ENCODE peak calls at places on chromosomes 6 and 20, in seven cellular contexts. H is ovary; X is left ventricle myocardium inferior; Y is CD8-positive, alpha-beta T cell; N is psoas muscle; W is lower lobe of right lung; C is GM12878. V is an unnamed sample. For H3K9me3, the result is how much of the 10 kb centered on the place peaks cover.

GRCh38 chr6:38713812-38714211 is 1.3 kb upstream of the DNAH8 start:
- DNase-seq in C (no peak), W (no peak), Y (peak), N (no peak), X (no peak), H (no peak), V (no peak)

GRCh38 chr20:3072530-3073250 is 1.3 kb downstream of the OXT start:
- DNase-seq in H (no peak), N (no peak), X (no peak), Y (no peak), W (no peak), C (no peak), V (no peak)

GRCh38 chr6:24974182-24975171 is 38.7 kb upstream of the RIPOR2 start:
- DNase-seq in C (no peak), X (no peak), W (no peak), N (no peak), H (no peak), Y (peak), V (no peak)

GRCh38 chr20:31818376-31818908 is 714 bp upstream of the MYLK2 start:
- DNase-seq in X (no peak), H (no peak), Y (no peak), W (no peak), C (no peak), N (no peak), V (no peak)

GRCh38 chr6:121590438-121590837 is 155.0 kb downstream of the GJA1 start:
- DNase-seq in X (no peak), W (no peak), H (no peak), N (no peak), C (no peak), Y (no peak), V (no peak)

GRCh38 chr6:158011478-158011920 is 29.8 kb downstream of the SYNJ2 start:
- DNase-seq in Y (no peak), X (peak), N (no peak), C (no peak), W (no peak), H (no peak), V (no peak)

GRCh38 chr20:9166153-9166780 is 97.4 kb downstream of the PLCB4 start:
- DNase-seq in X (no peak), H (no peak), Y (no peak), W (no peak), N (no peak), C (no peak), V (no peak)

GRCh38 chr6:88050140-88050818 is 2.6 kb downstream of the SPACA1 start:
- DNase-seq in X (no peak), N (no peak), W (no peak), C (no peak), H (no peak), Y (no peak), V (no peak)

GRCh38 chr6:169112483-169113320 is 140.9 kb downstream of the THBS2 start:
- DNase-seq in Y (no peak), X (no peak), N (no peak), W (no peak), C (no peak), H (no peak), V (no peak)

GRCh38 chr6:140773276-140773675 is 1359.4 kb upstream of the GJE1 start:
- DNase-seq in C (no peak), Y (no peak), H (no peak), W (no peak), N (no peak), X (no peak), V (no peak)

GRCh38 chr6:3031857-3032256 is 32.2 kb downstream of the NQO2 start:
- DNase-seq in N (no peak), H (no peak), Y (no peak), X (no peak), W (no peak), C (no peak), V (no peak)

GRCh38 chr20:58179083-58179431 is 49.4 kb downstream of the ANKRD60 start:
- DNase-seq in X (no peak), W (peak), N (no peak), H (no peak), C (no peak), Y (no peak), V (no peak)

GRCh38 chr6:91081452-91082067 is 494.7 kb upstream of the MAP3K7 start:
- DNase-seq in N (no peak), X (no peak), Y (no peak), C (no peak), H (no peak), W (no peak), V (peak)

GRCh38 chr6:75751443-75751842 is 2.4 kb downstream of the MYO6 start:
- DNase-seq in W (no peak), C (no peak), Y (no peak), H (no peak), X (no peak), N (no peak), V (no peak)

GRCh38 chr6:98946877-98947410 is 802 bp downstream of the FBXL4 start:
- DNase-seq in Y (peak), X (no peak), C (no peak), H (peak), W (peak), N (peak), V (no peak)

GRCh38 chr6:135992739-135993138 is 141.2 kb downstream of the PDE7B start:
- DNase-seq in X (no peak), C (no peak), N (no peak), W (no peak), H (no peak), Y (no peak), V (no peak)

GRCh38 chr20:59645761-59646171 is 41.4 kb downstream of the PHACTR3 start:
- DNase-seq in N (no peak), Y (no peak), W (no peak), C (no peak), H (no peak), X (no peak), V (no peak)
- H3K9me3 ChIP-seq in N (under half), Y (under half), W (under half), C (under half), H (under half), X (under half), V (under half)

DNA sequence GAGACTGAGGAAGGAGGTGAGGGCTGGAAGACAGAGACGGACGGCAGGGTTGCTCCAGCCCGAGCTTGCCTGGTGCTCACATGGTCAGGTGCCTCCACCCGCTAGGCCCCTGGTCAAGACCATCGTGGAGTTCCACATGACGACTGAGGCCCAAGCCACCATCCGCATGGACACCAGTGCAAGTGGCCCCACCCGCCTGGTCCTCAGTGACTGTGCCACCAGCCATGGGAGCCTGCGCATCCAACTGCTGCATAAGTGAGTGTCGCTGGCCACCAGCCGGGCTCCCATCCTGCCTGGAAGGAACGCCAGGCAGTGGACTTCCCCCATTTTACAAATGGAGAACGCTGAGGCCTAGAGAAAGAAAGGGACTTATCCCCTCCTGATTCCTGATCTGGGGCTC is 7.8 kb downstream of the BPIFB1 start:
- DNase-seq in N (no peak), H (no peak), Y (no peak), X (no peak), W (no peak), C (no peak), V (no peak)
- H3K9me3 ChIP-seq in N (under half), H (under half), Y (under half), X (under half), W (under half), C (under half), V (under half)

GRCh38 chr6:109362102-109362884 is 20.0 kb downstream of the CD164 start:
- DNase-seq in C (no peak), Y (no peak), X (no peak), N (no peak), W (no peak), H (no peak), V (no peak)

GRCh38 chr6:109360281-109360680 is 22.0 kb downstream of the CD164 start:
- DNase-seq in W (no peak), Y (no peak), H (no peak), X (no peak), C (no peak), N (no peak), V (no peak)

GRCh38 chr6:109358204-109358603 is 24.1 kb downstream of the CD164 start:
- DNase-seq in N (no peak), Y (no peak), C (no peak), W (no peak), H (no peak), X (no peak), V (no peak)

GRCh38 chr6:109359248-109359647 is 23.0 kb downstream of the CD164 start:
- DNase-seq in H (no peak), C (no peak), Y (no peak), W (no peak), X (no peak), N (no peak), V (no peak)

DNA sequence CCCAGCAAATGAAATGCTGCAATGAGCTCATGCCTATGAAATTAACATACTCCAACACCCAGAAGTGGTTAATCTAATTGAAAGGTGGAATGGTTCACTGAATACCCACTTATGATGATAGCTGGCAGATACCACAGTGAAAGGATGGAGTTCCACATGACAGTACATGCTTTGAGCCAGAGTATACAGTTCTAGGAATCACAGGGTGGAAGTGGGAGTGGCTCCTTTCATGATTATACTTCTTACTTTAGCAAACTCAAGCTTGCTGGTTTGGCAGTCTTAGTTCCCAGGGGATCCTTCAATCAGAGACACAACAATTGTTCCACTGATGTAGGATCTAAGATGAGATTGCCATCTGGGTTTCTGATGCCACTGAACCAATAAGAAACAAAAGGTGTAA is 21.5 kb downstream of the CD164 start:
- DNase-seq in W (no peak), Y (no peak), H (no peak), X (no peak), N (no peak), C (no peak), V (no peak)
- H3K9me3 ChIP-seq in W (under half), Y (under half), H (under half), X (under half), N (under half), C (under half), V (under half)

GRCh38 chr20:56174416-56174815 is 74.1 kb upstream of the MC3R start:
- DNase-seq in C (no peak), W (no peak), X (no peak), Y (no peak), N (no peak), H (no peak), V (no peak)
- H3K9me3 ChIP-seq in C (under half), W (under half), X (under half), Y (under half), N (under half), H (under half), V (under half)

DNA sequence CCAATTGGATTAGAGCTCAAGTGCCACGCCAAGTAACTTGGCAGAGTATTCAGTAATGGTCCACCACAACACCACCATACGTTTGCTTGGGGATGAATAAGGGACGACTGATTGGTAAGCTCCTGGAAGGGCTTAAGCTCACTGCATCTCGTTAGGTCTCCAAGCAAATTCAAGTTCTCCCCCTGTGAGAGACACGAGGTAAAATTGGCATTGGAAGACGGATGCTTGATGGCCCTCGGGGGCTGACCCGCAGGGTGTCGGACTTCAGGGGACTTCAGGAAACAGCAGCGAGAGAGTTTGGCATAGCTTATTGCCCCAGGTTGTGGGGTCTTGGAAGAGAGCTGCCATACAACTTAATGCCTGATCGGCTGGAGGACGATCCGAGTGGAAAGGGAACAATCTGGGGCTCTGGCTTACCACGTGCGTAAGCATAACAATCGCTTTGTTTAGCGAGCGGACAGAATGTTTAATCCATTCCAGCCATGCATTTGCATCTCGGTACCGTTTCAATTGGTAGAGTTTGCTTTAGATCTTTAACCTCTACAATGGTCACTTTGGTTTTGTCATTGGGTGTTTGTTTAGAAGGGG is 4.8 kb upstream of the ZNFX1 start:
- DNase-seq in C (no peak), N (no peak), Y (no peak), X (no peak), H (no peak), W (no peak), V (no peak)
- H3K9me3 ChIP-seq in C (under half), N (under half), Y (half or more), X (half or more), H (under half), W (under half), V (under half)